ENCODE peak calls at places on chromosome 1, in six cellular contexts. H is breast epithelium; Y is hepatocyte; Z is cardiac fibroblast; R is CD8-positive, alpha-beta T cell; E is prostate gland. Q is an unnamed sample.

GRCh38 chr1:38541223-38541622 is 318.3 kb downstream of the RRAGC start:
- DNase-seq in H (no peak), Y (no peak), Z (no peak), R (no peak), E (no peak), Q (no peak)

GRCh38 chr1:177007437-177008161 is 156.9 kb downstream of the ASTN1 start:
- DNase-seq in H (no peak), Y (no peak), Z (no peak), R (no peak), E (no peak), Q (no peak)

GRCh38 chr1:110610084-110610483 is 3.9 kb upstream of the KCNA2 start:
- DNase-seq in H (no peak), Y (no peak), Z (no peak), R (no peak), E (no peak), Q (no peak)

GRCh38 chr1:234326493-234327366 is 46.5 kb upstream of the COA6 start:
- DNase-seq in H (no peak), Y (peak), Z (peak), R (peak), E (peak), Q (no peak)

GRCh38 chr1:162391790-162392563 is 10.4 kb downstream of the C1orf226 start:
- DNase-seq in H (no peak), Y (peak), Z (peak), R (no peak), E (peak), Q (no peak)

GRCh38 chr1:222785553-222785952 is 29.3 kb upstream of the DISP1 start:
- DNase-seq in H (no peak), Y (no peak), Z (no peak), R (no peak), E (no peak), Q (no peak)

GRCh38 chr1:11985851-11986250 is 5.6 kb downstream of the MFN2 start:
- DNase-seq in H (no peak), Y (no peak), Z (peak), R (no peak), E (no peak), Q (no peak)

GRCh38 chr1:83761977-83762376 is 237.0 kb downstream of the TTLL7 start:
- DNase-seq in H (no peak), Y (no peak), Z (no peak), R (no peak), E (no peak), Q (no peak)

GRCh38 chr1:29782846-29783500 is 546.7 kb downstream of the PTPRU start:
- DNase-seq in H (no peak), Y (no peak), Z (no peak), R (no peak), E (peak), Q (no peak)

GRCh38 chr1:10161121-10161520 is 49.2 kb upstream of the KIF1B start:
- DNase-seq in H (no peak), Y (no peak), Z (no peak), R (no peak), E (no peak), Q (no peak)

GRCh38 chr1:89688607-89689006 is 55.7 kb downstream of the LRRC8C start:
- DNase-seq in H (no peak), Y (no peak), Z (peak), R (no peak), E (no peak), Q (no peak)

GRCh38 chr1:205314986-205315618 is 6.4 kb downstream of the NUAK2 start:
- DNase-seq in H (no peak), Y (no peak), Z (no peak), R (no peak), E (no peak), Q (no peak)

GRCh38 chr1:47876587-47876963 is 120.6 kb downstream of the TRABD2B start:
- DNase-seq in H (no peak), Y (no peak), Z (no peak), R (no peak), E (no peak), Q (no peak)

GRCh38 chr1:159934136-159935039 is 9.1 kb upstream of the TAGLN2 start:
- DNase-seq in H (no peak), Y (no peak), Z (no peak), R (no peak), E (no peak), Q (no peak)

GRCh38 chr1:182278144-182279054 is 113.2 kb downstream of the GLUL start:
- DNase-seq in H (no peak), Y (no peak), Z (no peak), R (no peak), E (no peak), Q (no peak)

GRCh38 chr1:190126728-190127127 is 350.9 kb downstream of the BRINP3 start:
- DNase-seq in H (no peak), Y (no peak), Z (no peak), R (no peak), E (no peak), Q (no peak)

GRCh38 chr1:234541281-234541975 is 62.4 kb upstream of the TARBP1 start:
- DNase-seq in H (no peak), Y (no peak), Z (peak), R (no peak), E (no peak), Q (no peak)

GRCh38 chr1:209585672-209586071 is 2.2 kb downstream of the CAMK1G start:
- DNase-seq in H (no peak), Y (peak), Z (peak), R (no peak), E (peak), Q (no peak)

GRCh38 chr1:18934205-18935000 is 22.1 kb downstream of the IFFO2 start:
- DNase-seq in H (no peak), Y (no peak), Z (no peak), R (no peak), E (no peak), Q (no peak)

GRCh38 chr1:11337536-11338350 is 64.7 kb downstream of the UBIAD1 start:
- DNase-seq in H (no peak), Y (peak), Z (peak), R (peak), E (peak), Q (no peak)

GRCh38 chr1:65538664-65539063 is 118.2 kb downstream of the LEPR start:
- DNase-seq in H (no peak), Y (no peak), Z (no peak), R (no peak), E (no peak), Q (no peak)

GRCh38 chr1:246365708-246366107 is 141.4 kb downstream of the SMYD3 start:
- DNase-seq in H (no peak), Y (no peak), Z (no peak), R (no peak), E (no peak), Q (no peak)

GRCh38 chr1:112298558-112298957 is 97.5 kb upstream of the CTTNBP2NL start:
- DNase-seq in H (peak), Y (peak), Z (peak), R (peak), E (peak), Q (peak)

GRCh38 chr1:105641407-105641806 is 1415.1 kb upstream of the PRMT6 start:
- DNase-seq in H (no peak), Y (no peak), Z (no peak), R (peak), E (no peak), Q (no peak)

GRCh38 chr1:227779651-227780050 is 35.8 kb upstream of the PRSS38 start:
- DNase-seq in H (no peak), Y (no peak), Z (no peak), R (no peak), E (no peak), Q (no peak)

GRCh38 chr1:86370627-86371026 is 25.5 kb downstream of the ODF2L start:
- DNase-seq in H (no peak), Y (no peak), Z (peak), R (no peak), E (no peak), Q (no peak)

GRCh38 chr1:112501810-112502641 is 6.7 kb upstream of the WNT2B start:
- DNase-seq in H (peak), Y (peak), Z (peak), R (peak), E (peak), Q (no peak)

DNA sequence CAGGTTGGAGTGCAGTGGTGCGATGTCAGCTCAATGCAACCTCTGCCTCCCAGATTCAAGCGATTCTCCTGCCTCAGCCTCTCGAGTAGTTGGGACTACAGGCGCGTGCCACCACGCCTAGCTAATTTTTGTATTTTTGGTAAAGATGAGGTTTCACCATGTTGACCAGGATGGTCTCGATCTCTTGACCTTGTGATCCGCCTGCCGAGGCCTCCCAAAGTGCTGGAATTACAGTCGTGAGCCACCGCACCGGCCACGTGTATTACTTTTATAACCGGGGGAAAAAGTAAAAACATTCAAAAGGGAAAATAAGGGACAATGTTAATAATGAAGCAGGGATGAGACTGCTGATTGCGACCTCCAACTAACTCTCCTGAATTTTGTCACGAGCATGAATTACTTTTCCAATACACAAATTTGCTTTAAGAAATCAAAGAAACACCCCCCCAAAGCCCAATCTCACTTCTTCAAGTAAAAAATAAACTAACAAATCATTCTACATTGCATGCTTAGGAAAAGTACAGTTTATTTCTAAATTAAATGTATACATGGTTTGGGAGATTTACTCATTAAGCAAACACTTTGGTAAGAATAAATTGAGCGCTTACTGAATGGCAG is 550 bp upstream of the ZBED6 start:
- DNase-seq in H (peak), Y (no peak), Z (no peak), R (no peak), E (no peak), Q (no peak)
- H3K4me3 ChIP-seq in H (peak), Y (peak), Z (peak), R (peak), E (peak), Q (peak)

GRCh38 chr1:8562222-8562621 is 244.3 kb downstream of the SLC45A1 start:
- DNase-seq in H (no peak), Y (no peak), Z (no peak), R (no peak), E (no peak), Q (no peak)
- TF ChIP-seq CTCF in H (no peak), Y (no peak), Z (no peak), R (no peak), E (no peak), Q (no peak)

DNA sequence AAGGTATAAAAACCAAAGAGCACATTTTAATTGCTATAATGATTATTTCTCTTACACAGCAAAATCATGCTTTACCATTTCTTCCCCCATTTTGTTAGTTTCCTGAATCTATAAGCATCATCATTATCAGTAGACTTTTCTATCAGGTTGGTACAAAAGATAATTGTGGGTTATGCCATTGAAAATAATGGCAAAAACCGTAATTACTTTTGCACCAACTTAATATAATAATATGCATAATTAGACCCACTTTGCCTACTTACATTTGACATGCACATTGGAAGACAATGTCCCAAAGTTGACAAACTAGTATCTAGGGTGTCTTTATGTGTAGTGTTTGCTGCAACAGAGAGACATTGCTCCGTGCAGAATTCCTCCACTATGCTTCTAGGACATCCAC is 594.2 kb downstream of the LMO4 start:
- DNase-seq in H (no peak), Y (no peak), Z (no peak), R (no peak), E (no peak), Q (no peak)
- H3K4me3 ChIP-seq in H (no peak), Y (no peak), Z (no peak), R (no peak), E (no peak), Q (no peak)

GRCh38 chr1:7120863-7121621 is 335.8 kb downstream of the CAMTA1 start:
- DNase-seq in H (peak), Y (no peak), Z (no peak), R (no peak), E (no peak), Q (no peak)
- TF ChIP-seq CTCF in H (no peak), Y (no peak), Z (no peak), R (no peak), E (no peak), Q (peak)

GRCh38 chr1:64427879-64428278 is 42.0 kb upstream of the CACHD1 start:
- DNase-seq in H (no peak), Y (peak), Z (no peak), R (no peak), E (no peak), Q (no peak)

GRCh38 chr1:64423526-64423925 is 46.4 kb upstream of the CACHD1 start:
- DNase-seq in H (no peak), Y (no peak), Z (no peak), R (no peak), E (no peak), Q (no peak)

GRCh38 chr1:64424412-64424811 is 45.5 kb upstream of the CACHD1 start:
- DNase-seq in H (no peak), Y (no peak), Z (no peak), R (no peak), E (no peak), Q (no peak)

GRCh38 chr1:64425521-64425920 is 44.4 kb upstream of the CACHD1 start:
- DNase-seq in H (no peak), Y (no peak), Z (no peak), R (no peak), E (no peak), Q (no peak)

GRCh38 chr1:64426691-64427090 is 43.2 kb upstream of the CACHD1 start:
- DNase-seq in H (no peak), Y (no peak), Z (no peak), R (no peak), E (no peak), Q (no peak)
- H3K4me3 ChIP-seq in H (no peak), Y (no peak), Z (no peak), R (no peak), E (no peak), Q (no peak)

GRCh38 chr1:151619489-151620093 is 7.7 kb downstream of the SNX27 start:
- DNase-seq in H (no peak), Y (peak), Z (peak), R (no peak), E (no peak), Q (no peak)

GRCh38 chr1:151616505-151616849 is 4.6 kb downstream of the SNX27 start:
- DNase-seq in H (no peak), Y (no peak), Z (peak), R (no peak), E (no peak), Q (no peak)

GRCh38 chr1:151617995-151618394 is 6.1 kb downstream of the SNX27 start:
- DNase-seq in H (no peak), Y (no peak), Z (no peak), R (no peak), E (no peak), Q (no peak)

GRCh38 chr1:151620286-151620685 is 8.4 kb downstream of the SNX27 start:
- DNase-seq in H (no peak), Y (no peak), Z (peak), R (no peak), E (no peak), Q (no peak)

GRCh38 chr1:151618470-151618869 is 6.6 kb downstream of the SNX27 start:
- DNase-seq in H (no peak), Y (no peak), Z (no peak), R (no peak), E (no peak), Q (no peak)
- TF ChIP-seq CTCF in H (no peak), Y (no peak), Z (no peak), R (no peak), E (no peak), Q (no peak)

DNA sequence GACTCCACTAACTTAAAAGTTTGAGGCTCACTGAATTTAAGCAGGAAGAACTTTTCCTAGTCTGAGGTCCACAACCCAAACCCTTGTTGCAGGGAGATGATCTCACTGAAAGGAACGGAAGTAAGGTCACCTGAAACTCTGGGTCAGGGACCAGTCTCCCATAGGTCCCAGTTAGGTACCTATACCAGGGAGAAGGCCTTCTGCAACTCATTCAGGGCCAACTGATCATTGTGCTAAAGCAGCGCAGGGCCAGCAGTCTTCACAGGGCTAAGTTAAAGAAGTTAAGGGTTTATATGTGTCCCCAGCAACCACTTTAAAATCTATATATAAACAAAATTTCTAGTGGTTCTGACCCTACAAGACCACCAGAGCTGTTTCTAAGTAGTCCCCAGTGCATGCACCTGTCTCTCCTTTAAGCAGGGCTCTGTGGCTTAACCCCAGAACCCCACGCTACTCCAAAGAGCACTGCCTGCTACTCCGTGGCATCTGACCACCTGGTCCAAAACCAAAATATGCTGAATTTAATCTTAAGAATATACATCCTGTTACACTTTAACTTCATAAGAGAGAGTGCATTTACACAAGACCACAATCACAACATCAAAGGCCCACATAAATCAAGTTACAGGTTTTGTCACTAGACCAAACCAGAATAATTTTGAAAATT is 2.8 kb downstream of the SRSF10 start:
- DNase-seq in H (no peak), Y (no peak), Z (no peak), R (no peak), E (no peak), Q (no peak)
- H3K4me3 ChIP-seq in H (no peak), Y (no peak), Z (no peak), R (no peak), E (no peak), Q (no peak)